ENCODE peak calls at places on chromosomes 4 and X, in five cellular contexts. V, L, F, T and I are unnamed samples.

GRCh38 chr4:23298371-23298770 is 591.5 kb downstream of the PPARGC1A start:
- DNase-seq in V (no peak), L (no peak), F (no peak), T (no peak), I (no peak)

GRCh38 chrX:135981662-135982061 is 3.6 kb upstream of the SLC9A6 start:
- DNase-seq in V (no peak), L (no peak), F (no peak), T (no peak), I (no peak)

GRCh38 chr4:87461281-87461700 is 38.9 kb downstream of the NUDT9 start:
- DNase-seq in V (no peak), L (no peak), F (no peak), T (no peak), I (no peak)

GRCh38 chrX:154138857-154139256 is 5.2 kb upstream of the OPN1LW start:
- DNase-seq in V (no peak), L (no peak), F (no peak), T (no peak), I (no peak)

GRCh38 chr4:19940861-19941260 is 310.8 kb upstream of the SLIT2 start:
- DNase-seq in V (no peak), L (no peak), F (no peak), T (no peak), I (no peak)

GRCh38 chr4:3659131-3659530 is 107.1 kb upstream of the ADRA2C start:
- DNase-seq in V (no peak), L (no peak), F (no peak), T (no peak), I (no peak)

GRCh38 chr4:52841707-52842456 is 20.2 kb upstream of the RASL11B start:
- DNase-seq in V (no peak), L (no peak), F (no peak), T (no peak), I (no peak)

GRCh38 chr4:48481581-48481980 is 1.6 kb upstream of the SLC10A4 start:
- DNase-seq in V (no peak), L (no peak), F (no peak), T (no peak), I (no peak)

GRCh38 chrX:2926664-2927275 is 2.4 kb downstream of the ARSD start:
- DNase-seq in V (no peak), L (no peak), F (no peak), T (no peak), I (no peak)

GRCh38 chrX:2928127-2928582 is 984 bp downstream of the ARSD start:
- DNase-seq in V (peak), L (no peak), F (peak), T (peak), I (no peak)

GRCh38 chrX:2931612-2932011 is 2.5 kb upstream of the ARSD start:
- DNase-seq in V (no peak), L (no peak), F (no peak), T (no peak), I (no peak)

GRCh38 chrX:2931155-2931554 is 2.0 kb upstream of the ARSD start:
- DNase-seq in V (no peak), L (no peak), F (no peak), T (no peak), I (no peak)

DNA sequence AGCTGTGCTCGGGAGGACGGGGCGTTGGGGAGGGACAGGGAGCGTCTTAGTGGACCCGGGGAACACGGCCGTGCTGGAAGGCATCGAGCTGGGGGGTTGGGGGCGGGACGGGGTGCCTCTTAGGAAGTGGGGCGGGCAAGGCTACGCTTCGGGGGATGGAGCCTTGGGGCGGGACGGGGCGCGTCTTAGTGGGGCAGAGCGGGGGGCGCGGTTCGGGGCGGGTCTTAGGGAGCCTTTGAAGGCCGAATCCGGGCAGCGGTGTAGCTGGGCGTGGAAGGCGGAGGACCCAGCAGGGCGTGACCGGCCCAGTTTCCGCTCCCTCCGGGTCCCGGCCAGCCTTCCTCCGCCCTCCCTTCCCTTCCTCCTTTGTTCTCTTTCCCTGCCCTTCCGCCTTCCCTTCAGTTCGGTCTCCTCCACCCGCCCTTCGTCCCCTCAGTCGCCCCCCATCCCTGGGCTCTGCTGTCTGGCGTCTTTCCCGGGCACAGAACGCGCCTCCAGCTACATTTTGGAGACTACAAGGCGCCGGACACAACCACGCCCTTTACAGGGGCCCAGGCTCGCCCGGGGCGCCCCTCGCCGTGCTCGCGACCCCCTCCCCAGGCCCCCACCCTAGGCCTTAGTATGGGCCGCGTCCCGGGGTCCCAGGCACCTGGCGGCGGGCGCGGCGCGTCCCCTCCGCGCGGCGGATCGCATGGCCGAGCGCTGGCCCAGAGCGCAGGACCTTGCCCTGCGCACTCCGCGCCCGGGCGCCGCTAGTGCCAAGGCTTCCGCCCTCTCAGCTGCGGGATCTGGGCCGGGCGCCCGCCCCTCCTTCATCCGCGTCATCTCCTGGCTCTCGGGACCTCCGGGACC is at the start of gene ARSD:
- DNase-seq in V (peak), L (peak), F (peak), T (peak), I (peak)
- H3K4me3 ChIP-seq in V (peak), L (peak), F (peak), T (peak), I (peak)

DNA sequence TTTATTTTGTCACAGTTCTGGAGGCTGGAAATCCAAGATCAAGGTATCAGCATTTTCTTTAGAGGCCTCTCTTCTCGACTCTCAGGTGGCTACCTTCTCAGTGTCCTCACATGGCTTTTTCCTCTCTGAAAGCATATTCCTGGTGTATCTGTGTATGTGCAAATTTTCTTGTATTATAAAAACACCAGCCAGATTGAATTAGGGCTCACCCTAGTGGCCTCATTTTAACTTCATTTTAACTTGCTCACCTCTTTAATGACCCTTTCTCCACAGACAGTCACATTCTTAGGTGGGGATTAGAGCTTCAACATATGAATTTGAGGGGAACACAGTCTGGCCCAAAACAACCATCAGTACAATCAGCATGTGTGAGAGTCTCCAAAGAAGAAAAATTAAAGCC is 542.4 kb upstream of the FAM241A start:
- DNase-seq in V (no peak), L (no peak), F (no peak), T (no peak), I (no peak)
- TF ChIP-seq CTCF in V (no peak), L (no peak), F (no peak), T (no peak), I (no peak)

DNA sequence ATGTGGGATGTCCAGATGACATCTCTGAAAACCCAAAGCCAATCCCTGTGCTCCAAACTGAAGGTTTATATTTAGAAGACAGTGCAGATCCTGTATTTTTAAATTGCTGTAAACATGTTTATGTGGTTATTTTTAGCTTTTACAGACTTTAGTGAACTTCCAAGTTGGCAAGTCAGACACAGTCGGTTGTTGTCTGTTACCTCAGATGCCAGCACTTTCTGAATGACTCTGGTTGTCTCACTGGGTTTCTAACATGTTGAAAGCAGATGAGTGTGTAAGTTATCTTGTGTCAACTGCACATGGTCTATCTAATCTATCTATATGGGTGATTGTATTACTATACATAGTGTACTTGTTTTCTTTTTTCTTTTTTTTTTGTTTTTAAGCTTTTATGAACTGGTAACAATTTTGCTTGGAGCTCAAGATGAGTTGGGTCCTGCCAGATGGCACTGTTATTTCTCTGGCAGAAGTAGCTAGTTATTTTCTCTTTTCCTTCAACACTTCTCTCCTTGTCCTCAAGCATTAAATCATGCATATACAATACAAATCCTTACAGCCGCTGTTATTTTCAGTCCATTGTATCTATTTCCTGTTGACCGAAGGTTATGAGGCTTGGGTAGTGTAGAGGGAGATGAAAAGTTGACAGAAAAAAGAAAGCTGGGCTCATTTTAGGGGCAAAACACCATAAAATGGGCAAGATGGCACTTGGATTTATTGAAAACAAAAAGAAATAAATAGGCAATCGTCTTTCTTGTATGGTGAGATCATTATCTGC is 66.3 kb downstream of the GAB1 start:
- DNase-seq in V (no peak), L (no peak), F (no peak), T (no peak), I (peak)
- H3K4me3 ChIP-seq in V (no peak), L (no peak), F (no peak), T (no peak), I (no peak)

GRCh38 chr4:600166-600565 is 24.1 kb upstream of the TMEM271 start:
- DNase-seq in V (no peak), L (no peak), F (peak), T (no peak), I (no peak)

GRCh38 chr4:601612-602558 is 23.5 kb upstream of the PDE6B start:
- DNase-seq in V (peak), L (no peak), F (peak), T (no peak), I (no peak)

GRCh38 chr4:602559-602942 is 22.8 kb upstream of the PDE6B start:
- DNase-seq in V (peak), L (no peak), F (peak), T (no peak), I (no peak)

GRCh38 chr4:600850-601515 is 24.4 kb upstream of the PDE6B start:
- DNase-seq in V (no peak), L (no peak), F (peak), T (no peak), I (no peak)

GRCh38 chr4:598925-599324 is 22.8 kb upstream of the TMEM271 start:
- DNase-seq in V (no peak), L (no peak), F (no peak), T (no peak), I (no peak)
- TF ChIP-seq CTCF in V (no peak), L (no peak), F (no peak), T (no peak), I (no peak)

DNA sequence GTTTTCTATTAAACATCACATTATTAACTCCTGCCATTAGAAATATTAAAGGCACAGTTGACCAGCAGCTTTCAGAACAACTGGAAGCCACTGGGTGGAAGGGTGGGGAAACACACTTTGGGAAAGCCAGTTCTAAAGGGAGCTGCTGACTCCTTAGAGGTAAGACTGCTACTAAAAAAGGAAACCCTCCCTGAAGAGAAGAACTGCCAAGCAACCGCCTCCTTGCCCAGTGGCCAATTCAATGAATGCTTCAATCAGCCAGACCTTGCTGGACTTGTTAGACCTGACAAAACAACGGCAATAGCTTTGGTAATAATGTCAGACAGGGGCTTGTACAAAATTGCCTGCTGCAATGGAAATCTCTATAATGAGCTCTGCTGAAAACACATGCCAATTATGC is 15.6 kb downstream of the OPHN1 start:
- DNase-seq in V (no peak), L (no peak), F (no peak), T (no peak), I (no peak)
- H3K4me3 ChIP-seq in V (no peak), L (no peak), F (no peak), T (no peak), I (no peak)

GRCh38 chr4:150816491-150816890 is 198.6 kb downstream of the LRBA start:
- DNase-seq in V (no peak), L (no peak), F (no peak), T (no peak), I (no peak)

GRCh38 chr4:150817017-150817416 is 198.1 kb downstream of the LRBA start:
- DNase-seq in V (no peak), L (no peak), F (no peak), T (no peak), I (no peak)

GRCh38 chr4:150818661-150819060 is 196.4 kb downstream of the LRBA start:
- DNase-seq in V (no peak), L (no peak), F (no peak), T (no peak), I (no peak)

GRCh38 chr4:150818129-150818528 is 197.0 kb downstream of the LRBA start:
- DNase-seq in V (no peak), L (no peak), F (no peak), T (no peak), I (no peak)

GRCh38 chr4:150814873-150815272 is 200.2 kb downstream of the LRBA start:
- DNase-seq in V (no peak), L (no peak), F (no peak), T (no peak), I (no peak)
- TF ChIP-seq CTCF in V (no peak), L (no peak), F (no peak), T (no peak), I (no peak)

DNA sequence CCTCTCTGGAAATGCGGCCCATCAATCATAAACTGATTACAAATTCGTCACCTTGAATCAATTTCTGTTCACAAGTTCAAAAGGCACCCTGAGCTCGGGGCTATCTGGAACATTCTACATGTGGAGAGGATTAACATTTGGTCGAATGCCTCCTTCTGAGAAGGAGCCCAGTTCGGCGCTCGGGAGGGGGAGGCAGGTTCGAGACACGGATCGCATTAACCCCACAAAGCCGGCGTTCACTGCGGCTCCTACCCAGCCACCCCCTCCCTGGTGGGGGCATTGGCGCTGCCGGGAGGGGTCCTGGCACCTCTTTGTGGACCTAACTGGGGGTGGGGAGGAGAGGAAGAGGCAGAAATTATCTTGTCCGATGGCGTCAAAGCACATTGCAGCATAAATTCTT is 108.0 kb downstream of the CPZ start:
- DNase-seq in V (no peak), L (no peak), F (peak), T (no peak), I (no peak)
- H3K4me3 ChIP-seq in V (no peak), L (no peak), F (no peak), T (no peak), I (no peak)

GRCh38 chrX:138845791-138846190 is 134.3 kb upstream of the FGF13 start:
- DNase-seq in V (no peak), L (no peak), F (no peak), T (no peak), I (no peak)

GRCh38 chrX:138849521-138849920 is 138.0 kb upstream of the FGF13 start:
- DNase-seq in V (no peak), L (no peak), F (no peak), T (no peak), I (no peak)

DNA sequence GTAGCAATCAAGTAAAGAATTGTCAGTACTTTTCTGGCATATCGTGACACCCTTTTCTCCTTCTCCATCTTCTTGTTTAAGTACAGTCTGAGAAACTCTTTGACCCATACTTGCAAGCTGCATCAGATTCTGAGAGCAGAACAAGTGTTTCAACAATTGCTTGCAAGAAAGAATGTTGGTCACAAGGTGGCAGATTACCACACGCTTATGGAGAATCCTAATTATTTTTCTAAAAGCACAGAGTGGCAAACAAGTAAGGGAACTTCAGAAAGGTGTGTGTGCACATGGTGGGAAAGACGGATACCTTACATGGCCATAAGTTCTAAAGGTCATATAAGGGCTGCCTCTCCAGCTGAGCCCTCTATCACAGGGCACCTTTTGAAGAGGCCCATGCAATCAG is 136.4 kb upstream of the FGF13 start:
- DNase-seq in V (no peak), L (no peak), F (no peak), T (no peak), I (no peak)
- TF ChIP-seq CTCF in V (no peak), L (no peak), F (no peak), T (no peak), I (no peak)